ENCODE peak calls at places on chromosomes 1 and 21, in nine cellular contexts. M is left ventricle myocardium inferior; A is IMR-90; V is CD4-positive, alpha-beta T cell; S is HCT116; D is epithelial cell of prostate; T is dorsolateral prefrontal cortex; Y is colonic mucosa; U is CD8-positive, alpha-beta memory T cell. E is an unnamed sample.
A peak's percentile ranks its signal among the peaks of the same experiment; 100 is the strongest.

GRCh38 chr1:116735246-116735645 is 19.0 kb upstream of the CD2 start:
- DNase-seq in M (no peak), A (no peak), V (no peak), S (no peak), D (no peak), T (no peak), Y (no peak), U (no peak), E (no peak)

GRCh38 chr1:46401964-46402626 is 8.0 kb downstream of the FAAH start:
- DNase-seq in M (peak; percentile 39), A (peak; percentile 95), V (no peak), S (peak; percentile 43), D (peak; percentile 95), T (peak; percentile 92), Y (peak; percentile 93), U (no peak), E (peak; percentile 86)

GRCh38 chr1:59194621-59195020 is 102.3 kb upstream of the FGGY start:
- DNase-seq in M (no peak), A (no peak), V (no peak), S (no peak), D (peak; percentile 8), T (no peak), Y (no peak), U (no peak), E (no peak)

GRCh38 chr1:54278941-54279422 is 79.0 kb downstream of the MRPL37 start:
- DNase-seq in M (no peak), A (peak; percentile 75), V (no peak), S (no peak), D (no peak), T (no peak), Y (no peak), U (no peak), E (no peak)

GRCh38 chr1:19772053-19772452 is 27.7 kb downstream of the TMCO4 start:
- DNase-seq in M (no peak), A (no peak), V (no peak), S (no peak), D (no peak), T (no peak), Y (no peak), U (no peak), E (no peak)

GRCh38 chr1:197677752-197678295 is 97.5 kb downstream of the DENND1B start:
- DNase-seq in M (no peak), A (no peak), V (no peak), S (no peak), D (no peak), T (no peak), Y (no peak), U (no peak), E (no peak)

GRCh38 chr1:118300808-118301207 is 115.8 kb upstream of the SPAG17 start:
- DNase-seq in M (no peak), A (no peak), V (no peak), S (no peak), D (no peak), T (no peak), Y (no peak), U (no peak), E (no peak)

GRCh38 chr21:34612056-34612455 is 2.9 kb downstream of the RCAN1 start:
- DNase-seq in M (no peak), A (no peak), V (no peak), S (no peak), D (no peak), T (no peak), Y (no peak), U (no peak), E (no peak)

GRCh38 chr1:57485643-57486042 is 61.8 kb upstream of the DAB1 start:
- DNase-seq in M (no peak), A (peak; percentile 76), V (no peak), S (no peak), D (peak; percentile 2), T (no peak), Y (no peak), U (no peak), E (no peak)

GRCh38 chr1:27345272-27345671 is 3.5 kb downstream of the SYTL1 start:
- DNase-seq in M (no peak), A (no peak), V (no peak), S (no peak), D (no peak), T (no peak), Y (no peak), U (no peak), E (no peak)

GRCh38 chr1:11806307-11806936 is 431 bp downstream of the CLCN6 start:
- DNase-seq in M (no peak), A (peak; percentile 21), V (no peak), S (no peak), D (no peak), T (no peak), Y (peak; percentile 58), U (no peak), E (no peak)

GRCh38 chr1:29893806-29894205 is 657.5 kb downstream of the PTPRU start:
- DNase-seq in M (no peak), A (no peak), V (no peak), S (no peak), D (no peak), T (no peak), Y (no peak), U (no peak), E (no peak)

GRCh38 chr1:28199328-28200233 is 23.1 kb upstream of the PTAFR start:
- DNase-seq in M (no peak), A (no peak), V (peak; percentile 37), S (no peak), D (no peak), T (no peak), Y (peak; percentile 36), U (peak; percentile 58), E (no peak)

GRCh38 chr1:115412286-115412685 is 74.2 kb upstream of the NGF start:
- DNase-seq in M (no peak), A (peak; percentile 43), V (no peak), S (no peak), D (no peak), T (no peak), Y (no peak), U (no peak), E (no peak)
- H3K27ac ChIP-seq in M (peak overlapping the region; percentile 72), A (no peak overlapping the region), V (no peak overlapping the region), S (no peak overlapping the region), D (no peak overlapping the region), T (no peak overlapping the region), Y (no peak overlapping the region), U (no peak overlapping the region), E (no peak overlapping the region)

GRCh38 chr21:38136201-38136600 is 120.6 kb upstream of the KCNJ15 start:
- DNase-seq in M (no peak), A (peak; percentile 6), V (no peak), S (no peak), D (no peak), T (no peak), Y (no peak), U (no peak), E (no peak)
- H3K27ac ChIP-seq in M (no peak overlapping the region), A (no peak overlapping the region), V (no peak overlapping the region), S (no peak overlapping the region), D (no peak overlapping the region), T (no peak overlapping the region), Y (no peak overlapping the region), U (no peak overlapping the region), E (no peak overlapping the region)

GRCh38 chr1:157785241-157785640 is 8.3 kb upstream of the FCRL2 start:
- DNase-seq in M (no peak), A (no peak), V (no peak), S (no peak), D (no peak), T (no peak), Y (no peak), U (no peak), E (no peak)
- H3K27ac ChIP-seq in M (no peak overlapping the region), A (no peak overlapping the region), V (no peak overlapping the region), S (no peak overlapping the region), D (no peak overlapping the region), T (no peak overlapping the region), Y (no peak overlapping the region), U (no peak overlapping the region), E (no peak overlapping the region)

GRCh38 chr21:45641480-45642035 is 2.0 kb upstream of the PCBP3 start:
- DNase-seq in M (no peak), A (no peak), V (no peak), S (no peak), D (no peak), T (no peak), Y (no peak), U (no peak), E (no peak)
- H3K27ac ChIP-seq in M (peak overlapping the region; percentile 45), A (no peak overlapping the region), V (no peak overlapping the region), S (no peak overlapping the region), D (no peak overlapping the region), T (peak overlapping the region; percentile 80), Y (peak overlapping the region; percentile 74), U (no peak overlapping the region), E (peak overlapping the region; percentile 26)

GRCh38 chr1:151944110-151944858 is 35.0 kb upstream of the THEM4 start:
- DNase-seq in M (no peak), A (no peak), V (no peak), S (no peak), D (no peak), T (no peak), Y (no peak), U (no peak), E (no peak)

GRCh38 chr1:151943591-151943990 is 34.3 kb upstream of the THEM4 start:
- DNase-seq in M (no peak), A (no peak), V (no peak), S (no peak), D (no peak), T (no peak), Y (no peak), U (no peak), E (no peak)

GRCh38 chr1:151946366-151946764 is 37.1 kb upstream of the THEM4 start:
- DNase-seq in M (no peak), A (no peak), V (no peak), S (no peak), D (peak; percentile 95), T (no peak), Y (no peak), U (no peak), E (no peak)

GRCh38 chr1:151945725-151946365 is 36.5 kb upstream of the THEM4 start:
- DNase-seq in M (peak; percentile 82), A (peak; percentile 94), V (peak; percentile 75), S (peak; percentile 93), D (peak; percentile 84), T (peak; percentile 16), Y (peak; percentile 93), U (peak; percentile 39), E (no peak)

DNA sequence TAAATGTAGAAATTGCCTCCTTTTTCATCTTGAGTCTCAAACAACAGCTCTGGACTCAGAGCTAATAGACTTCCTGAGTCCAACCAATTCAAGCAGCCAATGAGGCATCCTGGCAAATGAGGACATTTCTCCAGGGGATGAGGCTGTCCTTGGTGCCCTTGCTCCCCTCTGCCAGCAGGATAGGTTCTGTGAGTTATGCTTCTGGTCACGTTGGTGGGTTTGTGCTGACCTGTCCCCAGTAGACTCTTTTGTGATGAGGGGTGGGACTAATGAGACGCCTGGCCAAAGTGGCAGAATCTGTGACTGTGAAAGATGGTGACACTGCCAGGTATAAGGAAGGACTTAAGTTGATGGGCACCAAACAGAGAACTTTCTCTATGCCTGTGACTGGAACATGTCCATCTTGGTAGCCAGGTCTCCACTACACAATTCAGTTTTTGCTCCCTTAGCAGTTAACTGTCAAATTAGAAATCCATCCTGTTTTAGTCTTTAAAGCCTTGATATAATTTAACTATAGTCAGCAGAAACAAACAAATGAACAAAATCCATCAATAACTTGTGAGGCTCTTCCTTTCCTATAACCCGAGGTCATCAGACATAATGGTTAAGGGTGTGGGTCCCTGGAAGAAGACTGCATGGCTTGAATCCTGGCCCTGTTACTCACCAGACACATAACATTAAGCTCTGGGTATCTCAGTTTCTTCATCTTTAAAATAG is 35.7 kb upstream of the THEM4 start:
- DNase-seq in M (no peak), A (no peak), V (no peak), S (no peak), D (no peak), T (no peak), Y (no peak), U (no peak), E (no peak)
- H3K27ac ChIP-seq in M (peak overlapping the region; percentile 91), A (no peak overlapping the region), V (peak overlapping the region; percentile 49), S (no peak overlapping the region), D (peak overlapping the region; percentile 84), T (no peak overlapping the region), Y (peak overlapping the region; percentile 56), U (peak overlapping the region; percentile 84), E (peak overlapping the region; percentile 28)

GRCh38 chr1:31991202-31991601 is 22.5 kb upstream of the KHDRBS1 start:
- DNase-seq in M (no peak), A (no peak), V (no peak), S (no peak), D (no peak), T (no peak), Y (no peak), U (no peak), E (no peak)
- H3K27ac ChIP-seq in M (no peak overlapping the region), A (no peak overlapping the region), V (no peak overlapping the region), S (no peak overlapping the region), D (no peak overlapping the region), T (no peak overlapping the region), Y (no peak overlapping the region), U (no peak overlapping the region), E (no peak overlapping the region)